ENCODE peak calls at places on chromosome 10, in six cellular contexts. W is GM04503, S is non-pigmented ciliary epithelial cell, J is hypothalamus, O is Ammon's horn, G is hepatic stellate cell. A is an unnamed sample.

GRCh38 chr10:122852261-122852660 is 6.6 kb upstream of the CUZD1 start:
- DNase-seq in W (no peak), S (no peak), J (no peak), O (no peak), G (no peak), A (no peak)

GRCh38 chr10:3886666-3887251 is 101.8 kb upstream of the KLF6 start:
- DNase-seq in W (peak; percentile 76), S (peak; percentile 96), J (no peak), O (no peak), G (peak; percentile 69), A (peak; percentile 79)

GRCh38 chr10:30784896-30785605 is 155.5 kb upstream of the LYZL2 start:
- DNase-seq in W (no peak), S (no peak), J (peak; percentile 87), O (peak; percentile 95), G (peak; percentile 93), A (no peak)

GRCh38 chr10:23370106-23370505 is 25.5 kb upstream of the C10orf67 start:
- DNase-seq in W (no peak), S (no peak), J (no peak), O (no peak), G (no peak), A (no peak)

GRCh38 chr10:99539120-99539519 is 6.4 kb downstream of the NKX2-3 start:
- DNase-seq in W (no peak), S (no peak), J (no peak), O (no peak), G (no peak), A (no peak)

GRCh38 chr10:120505866-120506265 is 48.8 kb downstream of the PLPP4 start:
- DNase-seq in W (peak; percentile 61), S (peak; percentile 65), J (no peak), O (peak; percentile 54), G (no peak), A (no peak)

GRCh38 chr10:12854988-12855387 is 146.5 kb downstream of the CCDC3 start:
- DNase-seq in W (no peak), S (no peak), J (no peak), O (no peak), G (no peak), A (no peak)

GRCh38 chr10:22600516-22600915 is 113.9 kb downstream of the PIP4K2A start:
- DNase-seq in W (no peak), S (no peak), J (no peak), O (no peak), G (no peak), A (no peak)

GRCh38 chr10:121157998-121158397 is 306.8 kb downstream of the WDR11 start:
- DNase-seq in W (no peak), S (no peak), J (peak; percentile 12), O (peak; percentile 72), G (no peak), A (no peak)

GRCh38 chr10:5014936-5015335 is 11.3 kb upstream of the AKR1C2 start:
- DNase-seq in W (no peak), S (no peak), J (no peak), O (no peak), G (no peak), A (no peak)

GRCh38 chr10:79946270-79947082 is 2.4 kb downstream of the SFTPD start:
- DNase-seq in W (no peak), S (no peak), J (no peak), O (no peak), G (no peak), A (no peak)

GRCh38 chr10:114856544-114857287 is 35.1 kb downstream of the FHIP2A start:
- DNase-seq in W (peak; percentile 74), S (peak; percentile 81), J (no peak), O (no peak), G (no peak), A (peak; percentile 68)

GRCh38 chr10:103202319-103202718 is 9.2 kb upstream of the NT5C2 start:
- DNase-seq in W (no peak), S (no peak), J (no peak), O (no peak), G (no peak), A (no peak)

GRCh38 chr10:126969310-126969709 is 64.1 kb downstream of the DOCK1 start:
- DNase-seq in W (no peak), S (no peak), J (no peak), O (peak; percentile 57), G (no peak), A (no peak)

GRCh38 chr10:76036962-76037361 is 605.5 kb downstream of the LRMDA start:
- DNase-seq in W (no peak), S (no peak), J (no peak), O (no peak), G (no peak), A (no peak)

GRCh38 chr10:79407811-79408795 is 37.3 kb downstream of the ZCCHC24 start:
- DNase-seq in W (no peak), S (no peak), J (no peak), O (no peak), G (peak; percentile 67), A (no peak)

GRCh38 chr10:57979466-57979865 is 288.2 kb downstream of the IPMK start:
- DNase-seq in W (no peak), S (no peak), J (no peak), O (no peak), G (no peak), A (no peak)

GRCh38 chr10:131880016-131880590 is 20.7 kb upstream of the PPP2R2D start:
- DNase-seq in W (no peak), S (no peak), J (no peak), O (no peak), G (no peak), A (no peak)

GRCh38 chr10:111078505-111079185 is 1.8 kb downstream of the ADRA2A start:
- DNase-seq in W (no peak), S (no peak), J (no peak), O (no peak), G (no peak), A (no peak)

GRCh38 chr10:87860156-87860795 is 3.1 kb downstream of the KLLN start:
- DNase-seq in W (no peak), S (no peak), J (no peak), O (peak; percentile 66), G (peak; percentile 55), A (no peak)

GRCh38 chr10:90125966-90126600 is 424.7 kb downstream of the KIF20B start:
- DNase-seq in W (no peak), S (peak; percentile 53), J (no peak), O (peak; percentile 56), G (no peak), A (no peak)

A was measured in BJ.